ENCODE peak calls at places on chromosome 19, in eight cellular contexts. W, R, K, E, X, U, D and V are unnamed samples.

GRCh38 chr19:40614595-40615411 is 13.6 kb downstream of the LTBP4 start:
- DNase-seq in W (peak; percentile 99), R (peak; percentile 86), K (no peak), E (peak; percentile 66), X (peak; percentile 86), U (no peak), D (peak; percentile 91), V (no peak)

GRCh38 chr19:42420055-42420544 is 7.1 kb downstream of the LIPE start:
- DNase-seq in W (peak; percentile 87), R (peak; percentile 65), K (no peak), E (peak; percentile 46), X (peak; percentile 29), U (peak; percentile 49), D (no peak), V (peak; percentile 59)

GRCh38 chr19:6736169-6736916 is 1.0 kb downstream of the GPR108 start:
- DNase-seq in W (peak; percentile 76), R (peak; percentile 87), K (no peak), E (no peak), X (peak; percentile 29), U (peak; percentile 78), D (peak; percentile 72), V (peak; percentile 82)

GRCh38 chr19:41416194-41416674 is 10.9 kb downstream of the B3GNT8 start:
- DNase-seq in W (no peak), R (peak; percentile 86), K (no peak), E (no peak), X (no peak), U (no peak), D (no peak), V (peak; percentile 36)

GRCh38 chr19:18594824-18595373 is 6.3 kb downstream of the REX1BD start:
- DNase-seq in W (no peak), R (no peak), K (no peak), E (no peak), X (no peak), U (no peak), D (no peak), V (no peak)

GRCh38 chr19:2309734-2310362 is 1.9 kb upstream of the LINGO3 start:
- DNase-seq in W (no peak), R (no peak), K (no peak), E (peak; percentile 72), X (no peak), U (peak; percentile 43), D (no peak), V (no peak)

GRCh38 chr19:49512970-49513745 is 697 bp downstream of the FCGRT start:
- DNase-seq in W (peak; percentile 51), R (peak; percentile 77), K (no peak), E (peak; percentile 95), X (no peak), U (no peak), D (no peak), V (no peak)

GRCh38 chr19:6402834-6403608 is 10.1 kb upstream of the GTF2F1 start:
- DNase-seq in W (no peak), R (no peak), K (no peak), E (no peak), X (no peak), U (no peak), D (no peak), V (peak; percentile 60)

GRCh38 chr19:58409010-58409790 is 751 bp downstream of the ZNF584 start:
- DNase-seq in W (peak; percentile 57), R (no peak), K (no peak), E (peak; percentile 66), X (no peak), U (peak; percentile 36), D (no peak), V (peak; percentile 50)

GRCh38 chr19:41226053-41226873 is 7.2 kb downstream of the AXL start:
- DNase-seq in W (peak; percentile 60), R (peak; percentile 72), K (peak; percentile 76), E (peak; percentile 16), X (no peak), U (no peak), D (peak; percentile 97), V (peak; percentile 68)

GRCh38 chr19:10380311-10381102 is at the start of gene TYK2:
- DNase-seq in W (peak; percentile 96), R (peak; percentile 96), K (peak; percentile 95), E (peak; percentile 99), X (peak; percentile 92), U (peak; percentile 98), D (peak; percentile 97), V (peak; percentile 96)